ENCODE peak calls at places on chromosomes 3 and 15, in six cellular contexts. H, T, B, W, F and V are unnamed samples. For H3K9me3, the result is how much of the 10 kb centered on the place peaks cover.

GRCh38 chr3:197154-197855 is 742 bp downstream of the CHL1 start:
- DNase-seq in H (peak), T (no peak), B (no peak), W (peak), F (no peak), V (no peak)

GRCh38 chr3:172319653-172320052 is 128.6 kb downstream of the GHSR start:
- DNase-seq in H (no peak), T (no peak), B (peak), W (no peak), F (no peak), V (no peak)

GRCh38 chr3:120172070-120172469 is 77.8 kb upstream of the GSK3B start:
- DNase-seq in H (peak), T (no peak), B (peak), W (no peak), F (peak), V (no peak)

GRCh38 chr3:66407281-66408218 is 93.3 kb downstream of the LRIG1 start:
- DNase-seq in H (peak), T (peak), B (peak), W (peak), F (peak), V (peak)

GRCh38 chr3:41199866-41200668 is 762 bp downstream of the CTNNB1 start:
- DNase-seq in H (no peak), T (peak), B (peak), W (peak), F (peak), V (no peak)

GRCh38 chr15:57390583-57390982 is 14.3 kb downstream of the CGNL1 start:
- DNase-seq in H (no peak), T (no peak), B (no peak), W (no peak), F (no peak), V (no peak)

GRCh38 chr3:52346623-52347530 is 30.8 kb downstream of the DNAH1 start:
- DNase-seq in H (peak), T (no peak), B (peak), W (no peak), F (no peak), V (no peak)

GRCh38 chr3:173708191-173708590 is 310.6 kb downstream of the NLGN1 start:
- DNase-seq in H (no peak), T (no peak), B (no peak), W (no peak), F (no peak), V (no peak)

GRCh38 chr15:101193063-101193712 is 58.7 kb downstream of the CHSY1 start:
- DNase-seq in H (peak), T (no peak), B (no peak), W (no peak), F (peak), V (no peak)

GRCh38 chr3:169694117-169694516 is 30.6 kb upstream of the MECOM start:
- DNase-seq in H (no peak), T (no peak), B (peak), W (peak), F (no peak), V (no peak)

GRCh38 chr3:124217542-124217941 is 225.6 kb upstream of the ROPN1 start:
- DNase-seq in H (peak), T (peak), B (peak), W (peak), F (peak), V (peak)

GRCh38 chr3:172388412-172389078 is 59.7 kb downstream of the GHSR start:
- DNase-seq in H (no peak), T (no peak), B (no peak), W (no peak), F (no peak), V (no peak)

GRCh38 chr3:42051384-42052131 is 39.6 kb upstream of the TRAK1 start:
- DNase-seq in H (no peak), T (no peak), B (no peak), W (no peak), F (no peak), V (no peak)

GRCh38 chr3:37029516-37030163 is 36.3 kb downstream of the MLH1 start:
- DNase-seq in H (no peak), T (no peak), B (no peak), W (no peak), F (no peak), V (no peak)

GRCh38 chr3:35651456-35651855 is 12.1 kb downstream of the ARPP21 start:
- DNase-seq in H (no peak), T (no peak), B (no peak), W (no peak), F (no peak), V (no peak)

GRCh38 chr3:25665646-25666136 is 984 bp upstream of the TOP2B start:
- DNase-seq in H (no peak), T (peak), B (no peak), W (no peak), F (no peak), V (no peak)

GRCh38 chr15:68408526-68408925 is 23.4 kb downstream of the ITGA11 start:
- DNase-seq in H (no peak), T (no peak), B (no peak), W (no peak), F (no peak), V (no peak)

GRCh38 chr15:28104326-28104725 is 5.2 kb upstream of the OCA2 start:
- DNase-seq in H (no peak), T (no peak), B (no peak), W (no peak), F (no peak), V (no peak)

GRCh38 chr3:15798533-15799245 is 910 bp upstream of the ANKRD28 start:
- DNase-seq in H (no peak), T (no peak), B (no peak), W (no peak), F (no peak), V (no peak)

GRCh38 chr3:172042136-172042535 is 2.8 kb downstream of the FNDC3B start:
- DNase-seq in H (no peak), T (no peak), B (no peak), W (no peak), F (no peak), V (no peak)

GRCh38 chr3:151425640-151426336 is 35.1 kb downstream of the IGSF10 start:
- DNase-seq in H (no peak), T (no peak), B (no peak), W (no peak), F (no peak), V (no peak)

GRCh38 chr3:158809642-158810041 is 7.8 kb downstream of the MFSD1 start:
- DNase-seq in H (no peak), T (no peak), B (no peak), W (no peak), F (no peak), V (no peak)

GRCh38 chr3:48402281-48402732 is 27.6 kb downstream of the PLXNB1 start:
- DNase-seq in H (peak), T (no peak), B (peak), W (no peak), F (peak), V (no peak)

GRCh38 chr15:67843092-67843501 is 3.3 kb upstream of the RNU6-1 start:
- DNase-seq in H (no peak), T (no peak), B (no peak), W (peak), F (no peak), V (no peak)

GRCh38 chr3:109927726-109928125 is 590.4 kb upstream of the DPPA4 start:
- DNase-seq in H (no peak), T (no peak), B (no peak), W (no peak), F (no peak), V (no peak)

GRCh38 chr3:46960081-46960701 is 16.4 kb downstream of the CCDC12 start:
- DNase-seq in H (no peak), T (no peak), B (peak), W (peak), F (no peak), V (no peak)

GRCh38 chr3:147397155-147397888 is 9.0 kb downstream of the ZIC4 start:
- DNase-seq in H (no peak), T (no peak), B (no peak), W (peak), F (no peak), V (no peak)

GRCh38 chr3:171183042-171183441 is 156.5 kb upstream of the SLC2A2 start:
- DNase-seq in H (no peak), T (no peak), B (peak), W (no peak), F (no peak), V (peak)

GRCh38 chr3:134132961-134133360 is 103.2 kb upstream of the SLCO2A1 start:
- DNase-seq in H (no peak), T (no peak), B (peak), W (no peak), F (no peak), V (no peak)

GRCh38 chr15:76994496-76994895 is 430 bp upstream of the PSTPIP1 start:
- DNase-seq in H (no peak), T (no peak), B (no peak), W (no peak), F (no peak), V (no peak)

GRCh38 chr3:179036226-179036625 is 35.4 kb downstream of the ZMAT3 start:
- DNase-seq in H (no peak), T (no peak), B (no peak), W (no peak), F (no peak), V (no peak)
- H3K9me3 ChIP-seq in H (under half), T (under half), B (under half), W (under half), F (under half), V (under half)

GRCh38 chr3:32842531-32842931 is 24.7 kb downstream of the TRIM71 start:
- DNase-seq in H (no peak), T (peak), B (no peak), W (no peak), F (no peak), V (no peak)
- H3K4me3 ChIP-seq in H (no peak), T (no peak), B (no peak), W (peak), F (no peak), V (no peak)

DNA sequence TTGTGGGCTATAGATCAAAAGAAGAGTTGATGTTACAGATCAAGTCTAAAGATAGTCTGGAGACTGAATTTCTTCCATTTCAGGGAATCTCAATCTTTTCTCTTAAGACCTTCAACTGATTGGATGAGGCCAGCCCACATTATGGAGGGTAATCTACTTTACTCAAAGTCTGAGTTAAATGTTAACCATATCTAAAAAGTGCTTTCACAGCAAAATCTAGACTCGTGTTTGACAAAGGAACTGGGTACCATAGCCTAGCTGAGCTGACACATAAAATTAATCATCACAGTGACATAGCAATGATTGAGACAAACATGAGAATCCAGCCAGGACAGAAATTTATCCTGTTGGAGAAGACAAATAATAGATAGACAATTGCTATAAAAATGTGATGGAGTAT is 407.9 kb upstream of the GRM7 start:
- DNase-seq in H (no peak), T (no peak), B (no peak), W (no peak), F (no peak), V (no peak)
- H3K9me3 ChIP-seq in H (under half), T (under half), B (under half), W (under half), F (under half), V (under half)

DNA sequence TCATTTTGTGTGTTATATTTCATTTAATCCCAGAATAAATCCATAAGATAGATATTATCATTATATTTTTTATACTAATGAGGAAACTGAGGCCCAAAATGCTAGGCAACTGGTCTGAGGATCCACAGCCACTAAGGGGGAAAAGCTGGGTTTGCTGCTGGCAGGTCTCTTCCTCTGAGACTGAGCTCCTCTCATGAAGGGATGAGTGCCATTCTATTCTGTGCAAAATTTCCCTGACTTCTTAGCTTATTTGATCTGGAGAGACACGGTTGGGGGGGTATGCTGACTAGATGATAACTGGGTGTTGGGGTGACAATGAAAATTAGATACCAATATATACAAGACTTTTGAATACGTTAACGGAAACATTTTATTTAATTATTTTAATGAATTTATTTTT is 1.9 kb downstream of the GCSAM start:
- DNase-seq in H (no peak), T (peak), B (no peak), W (no peak), F (no peak), V (no peak)
- H3K4me3 ChIP-seq in H (no peak), T (peak), B (no peak), W (no peak), F (no peak), V (no peak)

GRCh38 chr15:24966364-24967103 is 11.7 kb downstream of the SNRPN start:
- DNase-seq in H (no peak), T (no peak), B (no peak), W (no peak), F (no peak), V (no peak)
- H3K9me3 ChIP-seq in H (under half), T (under half), B (under half), W (under half), F (under half), V (under half)